ENCODE peak calls at places on chromosomes 3 and 15, in eight cellular contexts. Q is lower leg skin, L is HepG2, Y is uterus, S is glutamatergic neuron, H is psoas muscle, Z is adrenal gland, G is H9. M is an unnamed sample.

GRCh38 chr15:70504305-70504951 is 258.9 kb downstream of the UACA start:
- DNase-seq in Q (peak; percentile 45), L (no peak), Y (peak; percentile 41), S (no peak), H (peak; percentile 71), Z (peak; percentile 39), G (no peak), M (no peak)

GRCh38 chr15:67774626-67775025 is 50.7 kb upstream of the SKOR1 start:
- DNase-seq in Q (no peak), L (no peak), Y (no peak), S (no peak), H (no peak), Z (no peak), G (no peak), M (no peak)

GRCh38 chr3:57646723-57647122 is 46.2 kb downstream of the DENND6A start:
- DNase-seq in Q (peak; percentile 39), L (no peak), Y (no peak), S (no peak), H (no peak), Z (no peak), G (no peak), M (no peak)

GRCh38 chr3:122315619-122316018 is 9.4 kb upstream of the CSTA start:
- DNase-seq in Q (no peak), L (no peak), Y (no peak), S (no peak), H (no peak), Z (no peak), G (peak; percentile 71), M (no peak)

GRCh38 chr3:122496529-122496928 is 18.2 kb downstream of the KPNA1 start:
- DNase-seq in Q (no peak), L (no peak), Y (no peak), S (no peak), H (no peak), Z (no peak), G (no peak), M (no peak)

GRCh38 chr3:8052599-8053185 is 448.9 kb upstream of the LMCD1 start:
- DNase-seq in Q (no peak), L (no peak), Y (no peak), S (no peak), H (no peak), Z (no peak), G (no peak), M (no peak)

GRCh38 chr3:127123533-127123932 is 69.4 kb upstream of the PRR23E start:
- DNase-seq in Q (no peak), L (no peak), Y (no peak), S (no peak), H (no peak), Z (no peak), G (no peak), M (no peak)

GRCh38 chr3:196360586-196360985 is 22.4 kb upstream of the TM4SF19 start:
- DNase-seq in Q (no peak), L (no peak), Y (no peak), S (no peak), H (no peak), Z (no peak), G (no peak), M (no peak)

GRCh38 chr15:82585072-82585471 is 44.8 kb upstream of the RPS17 start:
- DNase-seq in Q (no peak), L (no peak), Y (no peak), S (no peak), H (no peak), Z (no peak), G (no peak), M (no peak)

GRCh38 chr3:193960485-193961172 is 175.3 kb upstream of the HES1 start:
- DNase-seq in Q (no peak), L (no peak), Y (peak; percentile 54), S (no peak), H (no peak), Z (no peak), G (no peak), M (no peak)

GRCh38 chr3:130739848-130740247 is 6.8 kb downstream of the PIK3R4 start:
- DNase-seq in Q (no peak), L (no peak), Y (no peak), S (no peak), H (no peak), Z (no peak), G (no peak), M (no peak)

GRCh38 chr3:13268961-13269391 is 151.1 kb downstream of the NUP210 start:
- DNase-seq in Q (no peak), L (no peak), Y (no peak), S (peak; percentile 34), H (no peak), Z (no peak), G (no peak), M (no peak)

GRCh38 chr3:191412764-191413163 is 48.2 kb upstream of the PYDC2 start:
- DNase-seq in Q (no peak), L (no peak), Y (no peak), S (peak; percentile 30), H (no peak), Z (no peak), G (no peak), M (peak; percentile 11)

GRCh38 chr3:188687389-188687788 is 484.4 kb upstream of the TPRG1 start:
- DNase-seq in Q (no peak), L (no peak), Y (no peak), S (no peak), H (no peak), Z (no peak), G (peak; percentile 50), M (peak; percentile 10)

GRCh38 chr3:42517143-42517542 is 14.7 kb downstream of the VIPR1 start:
- DNase-seq in Q (no peak), L (no peak), Y (no peak), S (no peak), H (no peak), Z (no peak), G (no peak), M (no peak)

GRCh38 chr15:59299919-59300617 is 72.6 kb downstream of the MYO1E start:
- DNase-seq in Q (peak; percentile 90), L (no peak), Y (peak; percentile 88), S (no peak), H (peak; percentile 75), Z (peak; percentile 43), G (no peak), M (no peak)

GRCh38 chr3:17207019-17207418 is 322.3 kb downstream of the PLCL2 start:
- DNase-seq in Q (no peak), L (no peak), Y (no peak), S (no peak), H (no peak), Z (no peak), G (no peak), M (no peak)

GRCh38 chr15:81106560-81106959 is 27.5 kb upstream of the CFAP161 start:
- DNase-seq in Q (peak; percentile 39), L (peak; percentile 39), Y (peak; percentile 57), S (peak; percentile 48), H (peak; percentile 28), Z (peak; percentile 58), G (peak; percentile 44), M (peak; percentile 55)

GRCh38 chr15:39783244-39783820 is 691 bp upstream of the FSIP1 start:
- DNase-seq in Q (no peak), L (no peak), Y (no peak), S (no peak), H (no peak), Z (no peak), G (no peak), M (no peak)

DNA sequence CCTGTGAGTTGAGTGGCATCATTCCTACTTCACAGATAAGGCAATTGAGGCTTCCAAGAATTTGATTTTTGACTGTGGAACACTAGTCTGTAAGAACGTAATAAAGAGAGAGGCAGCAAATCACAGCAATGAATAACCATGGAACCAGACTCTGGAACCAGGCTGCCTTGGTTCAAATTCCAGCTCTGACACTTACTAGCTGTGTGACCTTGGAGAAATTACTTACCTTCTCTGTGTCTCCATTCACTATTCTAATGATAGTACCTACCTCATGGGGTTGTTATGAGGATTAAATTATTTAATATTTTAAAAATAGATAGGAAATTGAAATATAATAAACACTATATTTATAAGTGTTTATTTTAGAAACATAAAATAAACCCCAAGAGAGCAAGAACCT is 12.6 kb upstream of the IGDCC3 start:
- DNase-seq in Q (no peak), L (no peak), Y (no peak), S (no peak), H (no peak), Z (no peak), G (no peak), M (no peak)
- TF ChIP-seq CTCF in Q (no peak), L (no peak), Y (no peak), S (no peak), H (no peak), Z (no peak), G (no peak), M (no peak)

GRCh38 chr3:48466386-48467109 is 20.0 kb downstream of the ATRIP start:
- DNase-seq in Q (no peak), L (no peak), Y (no peak), S (no peak), H (no peak), Z (no peak), G (peak; percentile 35), M (no peak)
- TF ChIP-seq CTCF in Q (no peak), L (no peak), Y (no peak), S (no peak), H (no peak), Z (no peak), G (no peak), M (no peak)

GRCh38 chr15:98604983-98605382 is 43.4 kb upstream of the IGF1R start:
- DNase-seq in Q (no peak), L (peak; percentile 23), Y (no peak), S (no peak), H (no peak), Z (no peak), G (no peak), M (no peak)

GRCh38 chr15:98596885-98597343 is 51.4 kb upstream of the IGF1R start:
- DNase-seq in Q (no peak), L (no peak), Y (no peak), S (no peak), H (no peak), Z (no peak), G (no peak), M (no peak)

GRCh38 chr15:98597666-98598065 is 50.7 kb upstream of the IGF1R start:
- DNase-seq in Q (no peak), L (no peak), Y (no peak), S (no peak), H (no peak), Z (no peak), G (no peak), M (no peak)

GRCh38 chr15:98596131-98596530 is 52.2 kb upstream of the IGF1R start:
- DNase-seq in Q (no peak), L (no peak), Y (no peak), S (no peak), H (no peak), Z (no peak), G (no peak), M (no peak)

GRCh38 chr15:98599911-98600685 is 48.2 kb upstream of the IGF1R start:
- DNase-seq in Q (no peak), L (no peak), Y (peak; percentile 34), S (no peak), H (no peak), Z (peak; percentile 59), G (no peak), M (no peak)
- TF ChIP-seq CTCF in Q (no peak), L (no peak), Y (no peak), S (no peak), H (no peak), Z (no peak), G (no peak), M (no peak)

DNA sequence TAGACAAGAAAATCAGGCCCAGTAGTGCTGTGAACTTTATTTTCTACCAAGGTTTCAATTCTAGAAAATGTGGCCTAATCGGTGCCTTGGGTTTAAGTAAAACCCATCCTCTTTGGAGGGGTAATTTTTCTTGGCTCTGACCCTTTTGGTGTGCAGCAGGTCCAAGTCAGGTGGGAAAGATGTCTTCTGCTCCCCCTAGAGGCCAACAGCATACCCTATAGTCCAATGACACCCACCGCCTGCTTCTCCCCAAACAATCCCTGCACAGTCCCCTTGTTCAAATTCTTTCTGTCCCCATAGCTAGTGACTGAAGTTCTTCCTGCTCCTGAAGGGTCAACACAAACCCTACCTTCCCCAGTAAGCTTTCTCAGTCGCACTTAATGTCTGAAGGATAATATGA is 261.8 kb upstream of the GOLGA6L4 start:
- DNase-seq in Q (no peak), L (peak; percentile 2), Y (no peak), S (no peak), H (no peak), Z (no peak), G (no peak), M (no peak)
- TF ChIP-seq CTCF in Q (no peak), L (peak; percentile 51), Y (no peak), S (peak; percentile 8), H (peak; percentile 11), Z (no peak), G (peak; percentile 67), M (peak; percentile 39)